ENCODE peak calls at places on chromosome 9, in four cellular contexts. F is OCI-LY7, X is HepG2, J is GM23338. A is an unnamed sample. For H4K20me1, the result is how much of the 10 kb centered on the place peaks cover.

GRCh38 chr9:93093449-93094293 is 2.3 kb upstream of the CARD19 start:
- DNase-seq in F (peak), J (no peak), X (no peak), A (peak)

GRCh38 chr9:38047301-38048251 is 21.5 kb downstream of the SHB start:
- DNase-seq in J (peak), X (peak), F (no peak), A (peak)

GRCh38 chr9:134811673-134812668 is 68.6 kb upstream of the FCN2 start:
- DNase-seq in J (peak), F (no peak), X (no peak), A (peak)

GRCh38 chr9:6598249-6598725 is 47.2 kb downstream of the GLDC start:
- DNase-seq in F (no peak), X (no peak), J (no peak), A (no peak)

GRCh38 chr9:32589083-32589713 is 16.2 kb upstream of the NDUFB6 start:
- DNase-seq in J (peak), F (peak), X (peak), A (peak)

GRCh38 chr9:107491081-107492053 is 1.8 kb upstream of the KLF4 start:
- DNase-seq in J (peak), F (no peak), X (no peak), A (peak)

GRCh38 chr9:83036043-83036442 is 26.9 kb downstream of the RASEF start:
- DNase-seq in F (no peak), X (no peak), J (no peak), A (no peak)

GRCh38 chr9:18438300-18438925 is 35.5 kb upstream of the ADAMTSL1 start:
- DNase-seq in X (no peak), F (no peak), J (peak), A (peak)

GRCh38 chr9:4327504-4328191 is 27.8 kb upstream of the GLIS3 start:
- DNase-seq in J (peak), F (no peak), X (no peak), A (no peak)

GRCh38 chr9:27888661-27889295 is 315.5 kb upstream of the C9orf72 start:
- DNase-seq in F (peak), X (peak), J (peak), A (peak)

GRCh38 chr9:20447291-20447690 is 175.0 kb downstream of the MLLT3 start:
- DNase-seq in X (peak), J (no peak), F (no peak), A (no peak)

GRCh38 chr9:131661954-131662621 is 77.8 kb downstream of the RAPGEF1 start:
- DNase-seq in X (no peak), F (peak), J (no peak), A (no peak)

GRCh38 chr9:95048225-95049087 is 269.1 kb downstream of the FANCC start:
- DNase-seq in J (peak), X (peak), F (no peak), A (peak)

GRCh38 chr9:12923472-12924009 is 148.7 kb downstream of the LURAP1L start:
- DNase-seq in J (no peak), F (no peak), X (no peak), A (peak)

GRCh38 chr9:12774861-12775367 is at the start of gene LURAP1L:
- DNase-seq in X (peak), F (no peak), J (peak), A (peak)

GRCh38 chr9:4986291-4986690 is 1.2 kb downstream of the JAK2 start:
- DNase-seq in F (peak), J (no peak), X (no peak), A (no peak)

GRCh38 chr9:89805726-89806125 is 200.9 kb downstream of the GADD45G start:
- DNase-seq in X (no peak), F (no peak), J (no peak), A (no peak)

GRCh38 chr9:133986061-133986460 is 6.1 kb downstream of the VAV2 start:
- DNase-seq in F (no peak), X (no peak), J (peak), A (no peak)

GRCh38 chr9:29965834-29966233 is 2392.6 kb upstream of the C9orf72 start:
- DNase-seq in J (no peak), F (no peak), X (no peak), A (no peak)

GRCh38 chr9:33233659-33234335 is 6.2 kb upstream of the SPINK4 start:
- DNase-seq in X (no peak), F (no peak), J (no peak), A (peak)

DNA sequence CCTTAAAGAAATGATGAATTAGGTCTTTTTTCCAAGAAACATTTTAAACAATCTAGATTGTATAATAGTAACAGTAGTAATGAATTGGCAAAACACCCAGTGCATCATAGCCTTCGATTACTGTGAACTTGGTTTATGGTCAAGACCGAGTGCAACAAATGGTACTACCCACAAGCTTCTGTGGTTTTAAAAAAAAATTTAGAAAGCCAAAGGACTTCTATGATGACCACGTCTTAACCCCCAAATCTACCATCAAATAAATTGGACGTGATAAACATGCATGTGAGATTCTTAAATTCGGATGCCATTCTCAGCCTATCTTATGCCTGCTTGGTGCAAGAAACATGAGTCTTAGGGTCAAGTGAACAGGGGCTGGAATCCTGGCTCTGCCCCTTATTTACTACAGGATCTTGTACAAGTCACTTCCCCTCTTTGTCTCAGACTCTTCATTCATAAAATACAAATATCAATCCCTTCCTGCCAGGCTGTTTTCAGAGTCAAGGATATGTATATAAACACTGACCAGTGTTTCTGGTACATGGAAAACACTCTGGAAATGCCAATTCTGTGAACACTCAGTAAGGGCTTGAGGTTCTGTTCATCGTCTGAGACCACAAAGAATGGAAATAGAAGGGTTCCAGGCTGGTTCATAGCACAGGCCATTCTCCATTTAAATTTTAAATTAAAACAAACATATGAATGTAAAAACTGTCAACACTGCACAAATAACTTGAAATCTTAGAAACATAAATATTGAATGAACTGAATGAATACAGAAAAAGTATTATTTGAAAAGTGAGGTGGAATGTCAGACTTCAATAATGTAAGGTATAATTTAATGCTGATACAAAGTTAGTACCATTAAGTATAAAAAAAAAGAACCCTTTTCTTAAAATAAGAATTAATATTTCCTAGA is 107.8 kb downstream of the NR6A1 start:
- DNase-seq in X (no peak), J (no peak), F (no peak), A (no peak)
- H4K20me1 ChIP-seq in X (under half), J (under half), F (under half), A (under half)

GRCh38 chr9:128454991-128455390 is 815 bp upstream of the ODF2 start:
- DNase-seq in X (peak), F (no peak), J (no peak), A (no peak)
- H3K4me3 ChIP-seq in X (peak), F (no peak), J (no peak), A (no peak)

DNA sequence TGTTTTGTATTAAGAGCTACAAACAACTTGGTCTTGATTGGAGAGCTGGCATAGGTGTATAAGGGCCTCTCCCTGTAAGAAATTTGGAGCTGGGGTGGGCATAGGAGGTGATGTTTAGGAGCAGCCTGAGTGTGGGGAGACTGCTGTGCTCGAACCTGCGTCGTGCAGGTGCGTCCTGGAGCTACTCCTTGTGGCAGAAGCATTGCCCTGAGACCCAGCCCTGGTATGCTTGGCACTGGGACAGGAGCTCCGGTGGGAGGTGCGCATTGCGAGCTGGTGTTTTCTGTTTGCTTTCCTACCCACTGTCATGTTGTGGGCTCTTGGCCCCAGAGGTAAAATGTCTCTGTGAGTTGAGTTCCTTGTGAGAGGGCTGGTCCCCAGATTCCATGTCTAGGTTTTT is 46.4 kb downstream of the EHMT1 start:
- DNase-seq in X (no peak), J (no peak), F (no peak), A (no peak)
- H4K20me1 ChIP-seq in X (under half), J (under half), F (under half), A (under half)

DNA sequence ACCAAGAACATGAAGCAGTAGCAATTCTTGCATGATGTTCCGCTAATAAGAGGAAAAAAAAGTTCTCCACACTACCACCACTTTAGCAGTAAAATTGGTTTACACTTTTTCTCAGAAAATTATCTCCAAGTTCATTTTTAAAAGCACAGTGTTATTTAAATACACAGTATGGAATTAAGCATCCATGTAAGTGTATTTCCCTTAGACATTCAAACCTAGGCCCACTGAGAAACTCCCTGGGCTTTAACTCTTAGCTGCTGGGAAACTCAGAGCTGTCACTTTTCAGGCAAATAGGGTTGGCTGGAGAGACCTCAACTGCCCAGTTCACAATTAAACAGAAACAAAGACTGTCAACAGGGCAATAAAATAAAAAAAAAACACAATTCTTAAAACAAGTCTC is 2.7 kb downstream of the GNAQ start:
- DNase-seq in X (no peak), F (no peak), J (no peak), A (no peak)
- H3K4me3 ChIP-seq in X (no peak), F (no peak), J (peak), A (peak)

GRCh38 chr9:138024831-138025291 is 147.3 kb downstream of the CACNA1B start:
- DNase-seq in F (no peak), X (no peak), J (no peak), A (no peak)
- H4K20me1 ChIP-seq in F (under half), X (under half), J (under half), A (under half)

GRCh38 chr9:86500667-86501435 is 146.6 kb upstream of the TUT7 start:
- DNase-seq in X (no peak), J (no peak), F (no peak), A (no peak)
- H3K4me3 ChIP-seq in X (no peak), J (no peak), F (no peak), A (no peak)

DNA sequence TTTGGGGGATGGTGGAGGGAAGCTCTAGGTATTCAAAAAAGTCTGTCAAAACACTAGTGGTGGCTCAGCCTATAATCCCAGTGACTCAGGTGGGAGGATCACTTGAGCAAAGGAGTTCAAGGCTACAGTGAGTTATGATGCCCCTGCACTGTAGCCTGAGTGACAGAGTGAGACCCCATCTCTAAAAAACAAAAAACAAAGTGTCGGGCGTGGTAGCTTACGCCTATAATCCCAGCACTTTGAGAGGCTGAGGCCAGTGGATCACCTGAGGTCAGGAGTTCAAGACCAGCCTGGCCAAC is 15.8 kb upstream of the SLC35D2 start:
- DNase-seq in F (no peak), X (peak), J (no peak), A (no peak)
- H4K20me1 ChIP-seq in F (under half), X (under half), J (under half), A (under half)

GRCh38 chr9:73132034-73132776 is 19.5 kb upstream of the ANXA1 start:
- DNase-seq in X (no peak), J (peak), F (peak), A (peak)

GRCh38 chr9:73133921-73134407 is 17.7 kb upstream of the ANXA1 start:
- DNase-seq in J (no peak), F (no peak), X (no peak), A (peak)

GRCh38 chr9:73131376-73131775 is 20.3 kb upstream of the ANXA1 start:
- DNase-seq in J (no peak), X (no peak), F (no peak), A (no peak)

GRCh38 chr9:73135394-73135793 is 16.3 kb upstream of the ANXA1 start:
- DNase-seq in X (no peak), F (no peak), J (no peak), A (no peak)

GRCh38 chr9:73133042-73133651 is 18.5 kb upstream of the ANXA1 start:
- DNase-seq in F (peak), J (no peak), X (no peak), A (no peak)
- H3K4me3 ChIP-seq in F (no peak), J (no peak), X (no peak), A (no peak)

GRCh38 chr9:135825435-135826187 is 81.7 kb downstream of the CAMSAP1 start:
- DNase-seq in X (no peak), J (no peak), F (no peak), A (no peak)
- H4K20me1 ChIP-seq in X (under half), J (under half), F (under half), A (under half)

DNA sequence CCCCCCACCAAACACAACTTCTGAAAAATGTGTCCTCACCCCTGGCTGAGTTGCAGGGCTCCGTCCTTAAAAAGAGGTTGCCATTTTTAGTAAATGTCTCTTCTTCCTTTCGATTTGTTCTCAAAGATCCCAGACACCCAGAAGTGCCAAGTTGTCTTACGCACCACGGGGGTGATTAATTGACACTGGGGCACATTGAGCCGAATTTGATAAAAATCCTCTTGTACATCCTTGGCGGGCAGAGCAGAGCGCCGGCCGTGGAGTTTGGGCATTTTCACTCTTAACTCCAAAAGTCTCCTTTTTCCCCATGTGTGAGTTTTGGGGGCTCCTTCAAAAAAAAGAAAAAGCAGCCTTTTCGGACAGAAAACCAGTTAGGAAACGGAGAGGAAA is 4.5 kb downstream of the LMX1B start:
- DNase-seq in J (no peak), X (no peak), F (no peak), A (no peak)
- H3K4me3 ChIP-seq in J (peak), X (no peak), F (no peak), A (no peak)

A was measured in hepatocyte.